ENCODE peak calls at places on chromosomes 2 and 18, in seven cellular contexts. N is spleen; B is stimulated activated CD4-positive, alpha-beta T cell treated with anti-CD3 and anti-CD28 coated beads, Interleukin-15, amount 100 ng/mL, for 1 hour; S is GM23338; J is activated CD4-positive, alpha-beta T cell treated with anti-CD3 and anti-CD28 coated beads for 1 hour; F is H4; P is uterus. X is an unnamed sample.

GRCh38 chr2:98188351-98189046 is 101.5 kb downstream of the VWA3B start:
- DNase-seq in F (no peak), J (no peak), S (peak), P (no peak), B (no peak), N (no peak), X (no peak)

GRCh38 chr2:8966123-8966908 is 37.2 kb downstream of the MBOAT2 start:
- DNase-seq in P (no peak), J (no peak), S (no peak), B (no peak), N (no peak), F (no peak), X (no peak)

GRCh38 chr2:160209457-160209856 is 9.4 kb upstream of the ITGB6 start:
- DNase-seq in J (no peak), F (peak), S (no peak), N (no peak), P (no peak), B (no peak), X (no peak)

GRCh38 chr2:58341047-58341446 is 99.9 kb upstream of the FANCL start:
- DNase-seq in J (no peak), B (no peak), F (no peak), P (no peak), N (no peak), S (peak), X (no peak)

GRCh38 chr18:68721681-68722583 is 7.0 kb upstream of the TMX3 start:
- DNase-seq in F (no peak), N (no peak), P (no peak), B (no peak), J (no peak), S (no peak), X (no peak)

GRCh38 chr2:97688062-97688827 is 18.7 kb downstream of the C2orf92 start:
- DNase-seq in P (no peak), F (no peak), S (no peak), N (no peak), B (no peak), J (no peak), X (no peak)

GRCh38 chr2:20164061-20164733 is 60.7 kb downstream of the SDC1 start:
- DNase-seq in S (peak), N (no peak), J (no peak), P (no peak), F (no peak), B (no peak), X (no peak)

GRCh38 chr2:202589582-202589949 is 45.2 kb upstream of the FAM117B start:
- DNase-seq in P (no peak), F (no peak), N (no peak), B (no peak), S (peak), J (no peak), X (no peak)

GRCh38 chr18:45755936-45756335 is 32.0 kb downstream of the SLC14A1 start:
- DNase-seq in N (no peak), S (no peak), J (no peak), F (peak), P (no peak), B (no peak), X (no peak)

GRCh38 chr18:9969247-9969646 is 55.4 kb downstream of the VAPA start:
- DNase-seq in F (no peak), P (no peak), S (no peak), J (no peak), B (no peak), N (no peak), X (no peak)

GRCh38 chr2:106020032-106020431 is 174.1 kb downstream of the UXS1 start:
- DNase-seq in J (no peak), N (no peak), P (peak), F (no peak), S (no peak), B (no peak), X (no peak)

GRCh38 chr2:25294573-25295462 is 46.9 kb downstream of the DNMT3A start:
- DNase-seq in J (peak), P (peak), N (peak), F (no peak), S (no peak), B (peak), X (peak)

GRCh38 chr2:183614797-183615429 is 490.7 kb downstream of the NUP35 start:
- DNase-seq in N (no peak), S (no peak), B (no peak), J (no peak), F (no peak), P (no peak), X (no peak)

GRCh38 chr18:58584219-58585127 is 44.4 kb downstream of the ALPK2 start:
- DNase-seq in P (no peak), F (peak), B (no peak), N (no peak), S (peak), J (no peak), X (no peak)

GRCh38 chr2:212157011-212157410 is 381.6 kb downstream of the ERBB4 start:
- DNase-seq in J (no peak), N (no peak), P (no peak), F (no peak), S (no peak), B (no peak), X (no peak)

GRCh38 chr2:219416233-219416598 is 2.0 kb upstream of the DES start:
- DNase-seq in P (no peak), S (peak), J (no peak), F (no peak), N (no peak), B (no peak), X (no peak)

GRCh38 chr2:117854610-117855009 is 40.1 kb downstream of the DDX18 start:
- DNase-seq in N (no peak), B (no peak), J (no peak), F (no peak), S (no peak), P (no peak), X (no peak)

GRCh38 chr18:13147146-13147545 is 71.4 kb upstream of the LDLRAD4 start:
- DNase-seq in S (no peak), J (no peak), F (no peak), B (no peak), P (no peak), N (no peak), X (no peak)

GRCh38 chr2:173451137-173451536 is 96.5 kb downstream of the CDCA7 start:
- DNase-seq in S (no peak), P (no peak), B (no peak), J (no peak), N (no peak), F (no peak), X (no peak)

GRCh38 chr2:203301667-203302066 is 26.5 kb upstream of the ABI2 start:
- DNase-seq in N (no peak), S (no peak), P (no peak), F (no peak), B (no peak), J (no peak), X (no peak)

GRCh38 chr2:120861191-120861575 is 125.5 kb downstream of the GLI2 start:
- DNase-seq in J (no peak), N (peak), B (no peak), S (no peak), F (no peak), P (no peak), X (no peak)

GRCh38 chr2:23659328-23659727 is 267.6 kb downstream of the ATAD2B start:
- DNase-seq in S (no peak), J (no peak), P (no peak), B (no peak), F (no peak), N (no peak), X (no peak)

GRCh38 chr2:222300725-222301295 is 2.0 kb upstream of the PAX3 start:
- DNase-seq in N (peak), P (no peak), F (no peak), S (peak), J (no peak), B (no peak), X (no peak)

GRCh38 chr2:63588385-63589147 is at the start of the genes MDH1 and WDPCP:
- DNase-seq in N (peak), P (peak), J (peak), F (peak), S (peak), B (peak), X (peak)

GRCh38 chr2:52976132-52976949 is 791.3 kb upstream of the CHAC2 start:
- DNase-seq in B (no peak), J (no peak), F (no peak), N (no peak), S (peak), P (no peak), X (no peak)

GRCh38 chr2:191078165-191078867 is 64.3 kb upstream of the STAT1 start:
- DNase-seq in S (no peak), N (no peak), P (no peak), J (no peak), F (no peak), B (no peak), X (no peak)

GRCh38 chr18:55406374-55407045 is 181.5 kb downstream of the TCF4 start:
- DNase-seq in S (no peak), N (no peak), F (no peak), B (no peak), P (no peak), J (no peak), X (no peak)

GRCh38 chr2:172040311-172040710 is 40.6 kb downstream of the METAP1D start:
- DNase-seq in N (no peak), B (no peak), J (no peak), F (no peak), P (no peak), S (no peak), X (no peak)

GRCh38 chr2:213317929-213318328 is 33.7 kb downstream of the SPAG16 start:
- DNase-seq in F (peak), P (no peak), J (no peak), B (no peak), N (no peak), S (no peak), X (no peak)

X was measured in esophagus squamous epithelium.